ENCODE peak calls at places on chromosomes 12 and 14, in six cellular contexts. L, E, V, X, I and B are unnamed samples.

GRCh38 chr12:106632797-106633450 is 50.1 kb downstream of the RFX4 start:
- DNase-seq in L (no peak), E (no peak), V (peak; percentile 9), X (peak; percentile 43), I (no peak), B (no peak)

GRCh38 chr14:101590616-101591015 is 29.3 kb downstream of the DIO3 start:
- DNase-seq in L (no peak), E (no peak), V (no peak), X (no peak), I (no peak), B (no peak)

GRCh38 chr12:116591608-116592115 is 32.5 kb downstream of the MAP1LC3B2 start:
- DNase-seq in L (no peak), E (no peak), V (no peak), X (no peak), I (no peak), B (no peak)

GRCh38 chr12:100718212-100718611 is 76.4 kb upstream of the ANO4 start:
- DNase-seq in L (no peak), E (no peak), V (no peak), X (no peak), I (no peak), B (no peak)

GRCh38 chr12:52702338-52702737 is 986 bp downstream of the KRT77 start:
- DNase-seq in L (no peak), E (no peak), V (no peak), X (no peak), I (no peak), B (no peak)

GRCh38 chr12:126430921-126431320 is 1365.7 kb downstream of the AACS start:
- DNase-seq in L (no peak), E (no peak), V (no peak), X (no peak), I (no peak), B (no peak)

GRCh38 chr12:71746983-71747611 is 7.6 kb upstream of the RAB21 start:
- DNase-seq in L (peak; percentile 45), E (no peak), V (peak; percentile 66), X (peak; percentile 49), I (peak; percentile 45), B (peak; percentile 66)

GRCh38 chr14:53741379-53742225 is 215.0 kb downstream of the BMP4 start:
- DNase-seq in L (no peak), E (no peak), V (no peak), X (no peak), I (no peak), B (no peak)

GRCh38 chr12:50192908-50193307 is 25.7 kb upstream of the CERS5 start:
- DNase-seq in L (no peak), E (no peak), V (no peak), X (no peak), I (no peak), B (peak; percentile 78)

GRCh38 chr14:99067141-99067920 is 204.7 kb downstream of the BCL11B start:
- DNase-seq in L (no peak), E (no peak), V (no peak), X (no peak), I (no peak), B (no peak)

GRCh38 chr12:54701940-54702592 is 53.9 kb upstream of the DCD start:
- DNase-seq in L (peak; percentile 38), E (no peak), V (peak; percentile 36), X (peak; percentile 37), I (no peak), B (peak; percentile 28)

GRCh38 chr12:52200086-52200782 is 8.4 kb upstream of the KRT80 start:
- DNase-seq in L (peak; percentile 32), E (no peak), V (no peak), X (no peak), I (no peak), B (no peak)

GRCh38 chr12:81296556-81297305 is 218.9 kb downstream of the ACSS3 start:
- DNase-seq in L (no peak), E (no peak), V (no peak), X (no peak), I (no peak), B (peak; percentile 9)

GRCh38 chr12:119412811-119413794 is 78.6 kb downstream of the CCDC60 start:
- DNase-seq in L (peak; percentile 65), E (peak; percentile 49), V (peak; percentile 43), X (peak; percentile 56), I (no peak), B (peak; percentile 68)

GRCh38 chr12:110244372-110244771 is 36.7 kb upstream of the ATP2A2 start:
- DNase-seq in L (no peak), E (no peak), V (no peak), X (no peak), I (no peak), B (no peak)

GRCh38 chr14:30893819-30894218 is 19.5 kb downstream of the COCH start:
- DNase-seq in L (no peak), E (no peak), V (no peak), X (no peak), I (no peak), B (no peak)

GRCh38 chr14:24851837-24852236 is 198.1 kb downstream of the STXBP6 start:
- DNase-seq in L (no peak), E (no peak), V (no peak), X (no peak), I (no peak), B (no peak)

GRCh38 chr14:51019089-51019488 is 74.8 kb upstream of the PYGL start:
- DNase-seq in L (no peak), E (no peak), V (no peak), X (no peak), I (no peak), B (no peak)

GRCh38 chr12:77407951-77408350 is 342.6 kb upstream of the E2F7 start:
- DNase-seq in L (no peak), E (no peak), V (no peak), X (no peak), I (no peak), B (no peak)

GRCh38 chr14:24071144-24071697 is at the start of gene CPNE6:
- DNase-seq in L (no peak), E (no peak), V (no peak), X (no peak), I (no peak), B (no peak)

GRCh38 chr14:104138098-104138890 is at the start of gene KIF26A:
- DNase-seq in L (no peak), E (no peak), V (no peak), X (peak; percentile 51), I (no peak), B (peak; percentile 57)

GRCh38 chr12:49456280-49456679 is 82.5 kb upstream of the KCNH3 start:
- DNase-seq in L (no peak), E (no peak), V (no peak), X (no peak), I (no peak), B (no peak)

GRCh38 chr12:50344245-50344644 is 52.2 kb downstream of the FAM186A start:
- DNase-seq in L (no peak), E (no peak), V (no peak), X (no peak), I (no peak), B (no peak)

GRCh38 chr12:510071-510825 is 50.5 kb downstream of the B4GALNT3 start:
- DNase-seq in L (no peak), E (peak; percentile 49), V (no peak), X (no peak), I (no peak), B (peak; percentile 19)

GRCh38 chr12:49843871-49844437 is 1.0 kb upstream of the BCDIN3D start:
- DNase-seq in L (no peak), E (no peak), V (no peak), X (no peak), I (no peak), B (no peak)

GRCh38 chr12:57519758-57520007 is 631 bp downstream of the DDIT3 start:
- DNase-seq in L (no peak), E (no peak), V (no peak), X (no peak), I (no peak), B (no peak)

GRCh38 chr14:32480337-32480736 is 151.2 kb downstream of the AKAP6 start:
- DNase-seq in L (no peak), E (no peak), V (no peak), X (no peak), I (no peak), B (no peak)

GRCh38 chr14:102966256-102966655 is 43.8 kb downstream of the AMN start:
- DNase-seq in L (no peak), E (no peak), V (no peak), X (no peak), I (no peak), B (no peak)

GRCh38 chr12:58310368-58310767 is 369.0 kb downstream of the ATP23 start:
- DNase-seq in L (no peak), E (no peak), V (no peak), X (no peak), I (no peak), B (no peak)

GRCh38 chr14:52012635-52013034 is 23.3 kb downstream of the RTRAF start:
- DNase-seq in L (no peak), E (no peak), V (no peak), X (no peak), I (no peak), B (no peak)

GRCh38 chr12:132761911-132762583 is 415 bp upstream of the ANKLE2 start:
- DNase-seq in L (peak; percentile 95), E (peak; percentile 29), V (peak; percentile 77), X (peak; percentile 48), I (no peak), B (peak; percentile 90)

DNA sequence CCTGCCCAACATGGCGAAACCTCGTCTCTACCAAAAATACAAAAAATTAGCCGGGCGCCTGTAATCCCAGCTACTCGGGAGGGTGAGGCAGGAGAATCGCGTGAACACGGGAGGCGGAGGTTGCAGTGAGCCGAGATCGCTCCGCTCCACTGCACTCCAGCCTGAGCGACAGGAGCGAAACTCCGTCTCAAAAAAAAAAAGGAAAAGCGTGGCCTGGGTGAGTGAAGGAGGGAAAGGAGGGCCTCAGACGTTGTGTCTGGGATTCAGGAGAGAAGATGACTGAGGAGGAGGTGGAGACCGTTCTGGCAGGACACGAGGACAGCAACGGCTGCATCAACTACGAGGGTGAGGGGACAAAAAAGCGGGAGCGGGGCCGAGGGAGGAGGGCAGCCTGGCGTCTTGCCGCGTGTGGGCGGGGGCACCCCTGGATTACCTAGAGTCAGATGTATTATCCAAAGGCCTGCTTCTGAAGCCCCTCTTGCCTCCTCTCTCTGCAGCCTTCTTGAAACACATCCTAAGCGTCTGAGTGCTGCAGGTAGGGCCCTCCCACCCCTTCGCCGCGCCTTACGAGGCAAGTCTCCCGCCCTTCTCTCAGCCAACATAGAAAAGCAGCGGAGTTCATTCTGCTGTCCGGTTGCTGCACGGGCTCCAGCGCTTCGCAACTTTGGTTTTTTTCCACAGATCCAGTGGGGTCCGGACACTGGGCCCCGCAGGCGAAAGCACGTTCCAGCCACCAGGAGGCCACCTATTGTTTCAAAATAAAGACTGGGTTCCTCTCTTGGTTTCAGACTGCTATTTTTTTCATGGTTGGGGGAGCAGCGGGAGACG is 744 bp upstream of the MYL6 start:
- DNase-seq in L (no peak), E (peak; percentile 44), V (peak; percentile 92), X (peak; percentile 70), I (no peak), B (peak; percentile 90)
- TF ChIP-seq POLR2A in L (peak; percentile 60), E (no peak), V (no peak), X (no peak), I (no peak), B (peak; percentile 71)

GRCh38 chr14:69460093-69460701 is 24.3 kb upstream of the PLEKHD1 start:
- DNase-seq in L (peak; percentile 42), E (no peak), V (peak; percentile 73), X (peak; percentile 63), I (peak; percentile 25), B (peak; percentile 90)
- TF ChIP-seq POLR2AphosphoS5 in L (no peak), E (no peak), V (no peak), X (no peak), I (no peak), B (no peak)

GRCh38 chr12:16189849-16190248 is 87.6 kb downstream of the SLC15A5 start:
- DNase-seq in L (no peak), E (no peak), V (peak; percentile 29), X (no peak), I (no peak), B (peak; percentile 7)
- H2AFZ ChIP-seq in L (no peak overlapping the region), E (no peak overlapping the region), V (no peak overlapping the region), X (no peak overlapping the region), I (no peak overlapping the region), B (no peak overlapping the region)

GRCh38 chr12:130385193-130385592 is 47.5 kb downstream of the PIWIL1 start:
- DNase-seq in L (no peak), E (no peak), V (no peak), X (no peak), I (no peak), B (no peak)
- TF ChIP-seq POLR2A in L (no peak), E (no peak), V (no peak), X (no peak), I (no peak), B (no peak)